ENCODE peak calls at places on chromosomes 7 and 10, in nine cellular contexts. W is pancreas, N is AG04450, G is uterus, T is right lobe of liver, Z is right cardiac atrium, B is astrocyte, E is mammary epithelial cell, V is trophoblast cell. H is an unnamed sample. For H3K27me3, the result is how much of the 10 kb centered on the place peaks cover.

GRCh38 chr10:78948616-78949015 is 120.2 kb upstream of the ZMIZ1 start:
- DNase-seq in W (no peak), N (no peak), G (no peak), T (no peak), Z (no peak), B (no peak), E (no peak), V (no peak), H (no peak)

GRCh38 chr10:115417585-115418265 is 324.6 kb downstream of the ATRNL1 start:
- DNase-seq in W (peak), N (peak), G (no peak), T (no peak), Z (peak), B (peak), E (peak), V (peak), H (no peak)

GRCh38 chr10:109974509-109975191 is 33.1 kb upstream of the ADD3 start:
- DNase-seq in W (peak), N (no peak), G (no peak), T (no peak), Z (no peak), B (peak), E (no peak), V (no peak), H (no peak)

GRCh38 chr10:52577047-52577446 is 195.5 kb downstream of the MBL2 start:
- DNase-seq in W (no peak), N (no peak), G (no peak), T (no peak), Z (no peak), B (no peak), E (no peak), V (no peak), H (no peak)

GRCh38 chr7:103381280-103382061 is 34.0 kb downstream of the PSMC2 start:
- DNase-seq in W (no peak), N (no peak), G (no peak), T (no peak), Z (no peak), B (no peak), E (no peak), V (no peak), H (no peak)

GRCh38 chr7:131556055-131556911 is at the start of gene PODXL:
- DNase-seq in W (peak), N (no peak), G (peak), T (peak), Z (peak), B (peak), E (peak), V (peak), H (peak)

GRCh38 chr10:50373821-50374501 is 122.6 kb upstream of the ASAH2 start:
- DNase-seq in W (no peak), N (no peak), G (no peak), T (no peak), Z (no peak), B (peak), E (no peak), V (no peak), H (no peak)

GRCh38 chr7:3589756-3590155 is 288.7 kb downstream of the SDK1 start:
- DNase-seq in W (no peak), N (no peak), G (no peak), T (no peak), Z (no peak), B (no peak), E (peak), V (no peak), H (no peak)

GRCh38 chr10:113517165-113517892 is 35.5 kb upstream of the HABP2 start:
- DNase-seq in W (no peak), N (no peak), G (no peak), T (no peak), Z (no peak), B (no peak), E (no peak), V (no peak), H (no peak)

GRCh38 chr7:146764458-146764857 is 647.9 kb downstream of the CNTNAP2 start:
- DNase-seq in W (no peak), N (no peak), G (no peak), T (no peak), Z (no peak), B (no peak), E (no peak), V (no peak), H (no peak)

GRCh38 chr10:3995302-3996210 is 210.5 kb upstream of the KLF6 start:
- DNase-seq in W (no peak), N (peak), G (no peak), T (no peak), Z (no peak), B (peak), E (peak), V (no peak), H (no peak)

GRCh38 chr10:96413151-96413787 is 54.5 kb upstream of the OPALIN start:
- DNase-seq in W (no peak), N (no peak), G (no peak), T (no peak), Z (no peak), B (no peak), E (no peak), V (no peak), H (no peak)

GRCh38 chr7:106588576-106589494 is 72.1 kb downstream of the CCDC71L start:
- DNase-seq in W (no peak), N (no peak), G (no peak), T (no peak), Z (no peak), B (no peak), E (no peak), V (peak), H (no peak)

GRCh38 chr10:119595134-119595714 is 1.5 kb downstream of the TIAL1 start:
- DNase-seq in W (no peak), N (no peak), G (no peak), T (no peak), Z (no peak), B (peak), E (peak), V (peak), H (no peak)

GRCh38 chr10:44723654-44724053 is 187.5 kb upstream of the TMEM72 start:
- DNase-seq in W (no peak), N (no peak), G (peak), T (no peak), Z (peak), B (peak), E (peak), V (peak), H (no peak)

GRCh38 chr7:132028144-132028920 is 471.9 kb upstream of the PODXL start:
- DNase-seq in W (no peak), N (no peak), G (no peak), T (no peak), Z (no peak), B (no peak), E (peak), V (no peak), H (no peak)

DNA sequence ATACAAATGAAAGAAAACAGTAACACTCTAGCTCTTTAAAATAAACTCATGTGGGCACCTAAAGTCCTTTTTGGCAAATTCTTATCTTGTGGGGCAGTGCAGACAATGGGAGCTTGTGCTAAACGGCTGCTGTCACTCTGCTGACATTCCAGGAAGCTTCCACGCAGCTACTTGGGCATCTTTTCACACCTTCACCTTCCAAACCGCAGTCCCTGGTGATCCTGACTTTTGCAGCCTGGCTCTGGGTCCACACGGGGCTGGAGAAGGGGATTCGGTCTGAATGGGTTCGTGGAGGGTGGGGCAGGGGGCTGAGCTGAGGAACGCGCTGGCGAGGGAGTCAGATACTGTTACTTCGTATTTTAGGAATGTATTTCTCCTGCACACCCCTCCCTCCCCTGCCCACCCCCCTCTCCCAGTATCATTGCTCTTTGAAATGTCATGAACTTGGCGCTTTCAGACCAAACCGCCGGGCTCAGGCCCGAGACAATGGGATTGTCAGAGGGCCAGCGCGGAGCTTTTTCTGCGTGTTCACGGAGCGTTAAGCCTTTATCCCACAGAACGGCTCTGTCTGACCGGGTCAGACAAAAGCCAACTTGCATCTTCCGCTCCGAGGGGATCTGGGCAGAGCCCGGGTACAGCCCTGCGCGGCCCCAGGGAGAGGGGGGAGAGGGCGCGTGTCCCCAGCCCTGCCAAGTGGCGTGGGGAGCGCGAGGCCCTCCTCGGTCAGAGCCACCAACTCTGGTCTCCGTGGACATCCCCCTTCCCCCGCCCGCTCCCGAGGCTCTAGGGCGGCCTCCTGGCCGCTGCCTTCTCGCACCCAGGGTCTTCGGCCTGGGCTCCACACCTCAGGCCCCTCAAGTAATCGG is 76.7 kb upstream of the EN2 start:
- DNase-seq in W (no peak), N (no peak), G (no peak), T (no peak), Z (no peak), B (no peak), E (no peak), V (no peak), H (no peak)
- H3K27me3 ChIP-seq in W (under half), N (half or more), G (under half), T (half or more), Z (under half), B (half or more), E (half or more), V (half or more), H (half or more)

GRCh38 chr7:155447603-155448002 is 10.3 kb upstream of the EN2 start:
- DNase-seq in W (no peak), N (no peak), G (no peak), T (no peak), Z (no peak), B (no peak), E (no peak), V (no peak), H (no peak)

GRCh38 chr7:155448632-155449007 is 9.3 kb upstream of the EN2 start:
- DNase-seq in W (no peak), N (no peak), G (no peak), T (no peak), Z (peak), B (no peak), E (no peak), V (no peak), H (peak)

GRCh38 chr7:155449880-155450557 is 7.9 kb upstream of the EN2 start:
- DNase-seq in W (no peak), N (no peak), G (no peak), T (no peak), Z (no peak), B (no peak), E (no peak), V (no peak), H (no peak)

GRCh38 chr7:155450558-155450827 is 7.4 kb upstream of the EN2 start:
- DNase-seq in W (no peak), N (no peak), G (no peak), T (no peak), Z (no peak), B (no peak), E (no peak), V (no peak), H (no peak)

DNA sequence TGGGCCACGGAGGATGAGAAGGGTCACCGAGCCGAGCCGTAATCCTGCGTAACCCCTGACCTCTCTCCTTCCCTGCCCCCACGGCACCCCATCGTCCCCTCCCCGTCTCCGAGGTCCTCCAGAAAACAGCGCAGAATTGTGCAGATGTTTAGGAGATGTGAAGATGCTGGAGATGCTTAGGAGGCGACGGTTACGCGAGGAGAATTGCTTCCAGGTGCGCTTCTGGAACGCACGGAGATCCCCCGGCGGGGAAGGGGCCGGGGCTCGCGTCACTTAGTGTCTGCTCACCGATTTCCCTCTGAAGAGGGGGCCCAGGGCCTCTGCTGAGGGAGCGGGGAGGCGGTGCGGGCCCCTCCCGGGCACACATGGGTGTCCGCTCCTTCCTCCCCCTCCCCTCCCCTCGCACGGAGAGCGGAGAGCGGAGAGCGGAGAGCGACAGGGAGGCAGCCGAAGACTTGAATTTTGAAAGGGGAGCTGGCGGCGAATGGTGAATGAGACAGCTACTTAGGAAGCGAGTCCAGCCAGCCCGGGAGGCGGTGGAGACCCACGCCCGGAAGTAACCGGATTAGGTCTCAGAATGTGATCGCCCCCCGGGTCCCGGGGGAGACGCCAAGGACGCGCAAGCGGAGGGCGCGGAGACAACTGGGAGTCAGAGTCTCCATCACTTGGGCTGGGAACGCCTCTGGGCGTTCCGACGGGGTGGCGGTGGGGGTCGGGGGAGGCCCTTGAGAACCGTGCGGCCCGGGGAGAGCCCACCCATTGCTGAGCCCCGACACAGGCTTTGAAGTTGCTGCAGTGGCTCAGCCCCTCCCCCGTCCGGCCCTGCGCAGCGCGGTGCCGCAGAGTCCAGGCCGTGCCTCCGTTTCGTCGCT is 8.7 kb upstream of the EN2 start:
- DNase-seq in W (no peak), N (no peak), G (no peak), T (no peak), Z (no peak), B (no peak), E (no peak), V (no peak), H (no peak)
- H3K27me3 ChIP-seq in W (under half), N (half or more), G (under half), T (under half), Z (under half), B (half or more), E (half or more), V (half or more), H (half or more)

DNA sequence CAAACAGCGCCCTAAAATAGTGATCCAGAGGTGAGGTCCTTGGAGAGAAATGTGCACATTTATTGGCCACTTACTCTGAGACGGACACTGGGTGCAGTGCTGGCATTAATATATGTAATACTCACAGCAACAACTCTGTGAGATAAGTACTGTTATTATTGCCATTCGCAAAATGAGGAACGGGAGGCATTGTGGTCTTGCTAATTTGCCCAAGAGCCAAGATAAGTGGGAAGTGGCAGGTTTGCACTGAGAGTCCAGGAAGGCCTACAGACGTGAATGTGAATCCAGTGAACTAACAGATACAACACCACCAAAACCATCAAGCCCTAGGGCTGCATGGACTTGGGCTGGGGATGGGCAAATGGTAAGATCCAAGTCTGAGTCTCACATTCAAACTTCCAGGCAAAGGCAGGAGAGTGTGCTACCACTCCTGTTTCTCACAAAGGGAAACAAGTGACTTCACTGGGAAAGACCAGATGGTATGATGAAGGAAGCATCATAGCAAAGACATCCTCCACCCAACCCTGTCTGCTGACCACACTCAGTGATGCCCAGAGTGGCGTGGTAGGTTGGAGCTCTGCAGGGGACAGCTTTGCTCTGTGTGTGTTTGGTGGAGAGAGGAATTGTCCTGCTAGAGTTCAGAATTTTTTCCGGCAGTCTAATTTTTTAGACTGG is 19.2 kb downstream of the TMEM273 start:
- DNase-seq in W (no peak), N (no peak), G (no peak), T (no peak), Z (no peak), B (no peak), E (no peak), V (no peak), H (no peak)
- H3K27me3 ChIP-seq in W (under half), N (under half), G (under half), T (under half), Z (under half), B (under half), E (under half), V (under half), H (under half)

GRCh38 chr7:156039194-156039593 is 226.9 kb upstream of the SHH start:
- DNase-seq in W (no peak), N (no peak), G (no peak), T (no peak), Z (no peak), B (no peak), E (no peak), V (no peak), H (no peak)
- H3K27me3 ChIP-seq in W (under half), N (under half), G (under half), T (under half), Z (under half), B (under half), E (under half), V (under half), H (under half)

GRCh38 chr7:71363627-71364026 is 231.7 kb downstream of the GALNT17 start:
- DNase-seq in W (no peak), N (no peak), G (no peak), T (no peak), Z (no peak), B (no peak), E (no peak), V (no peak), H (no peak)
- H3K27me3 ChIP-seq in W (under half), N (under half), G (under half), T (under half), Z (under half), B (under half), E (under half), V (under half), H (under half)

GRCh38 chr10:122461729-122462532 is 578 bp downstream of the HTRA1 start:
- DNase-seq in W (peak), N (no peak), G (peak), T (peak), Z (no peak), B (no peak), E (peak), V (no peak), H (no peak)
- H3K27me3 ChIP-seq in W (under half), N (under half), G (under half), T (under half), Z (under half), B (under half), E (under half), V (under half), H (under half)

GRCh38 chr10:101773923-101774588 is 1.9 kb downstream of the FGF8 start:
- DNase-seq in W (no peak), N (no peak), G (no peak), T (no peak), Z (no peak), B (no peak), E (no peak), V (no peak), H (no peak)

GRCh38 chr10:101770331-101771215 is 5.3 kb downstream of the FGF8 start:
- DNase-seq in W (no peak), N (no peak), G (no peak), T (no peak), Z (no peak), B (no peak), E (no peak), V (no peak), H (no peak)

GRCh38 chr10:101772895-101773761 is 2.8 kb downstream of the FGF8 start:
- DNase-seq in W (no peak), N (no peak), G (no peak), T (no peak), Z (no peak), B (no peak), E (no peak), V (no peak), H (no peak)

GRCh38 chr10:101771380-101771779 is 4.5 kb downstream of the FGF8 start:
- DNase-seq in W (no peak), N (no peak), G (no peak), T (no peak), Z (no peak), B (no peak), E (no peak), V (no peak), H (no peak)

GRCh38 chr10:101772017-101772894 is 3.7 kb downstream of the FGF8 start:
- DNase-seq in W (no peak), N (no peak), G (no peak), T (no peak), Z (no peak), B (no peak), E (no peak), V (no peak), H (peak)
- H3K27me3 ChIP-seq in W (under half), N (half or more), G (under half), T (under half), Z (under half), B (half or more), E (under half), V (under half), H (under half)